ENCODE peak calls at places on chromosome X, in six cellular contexts. T is HFFc6; M is heart left ventricle; Z is NCI-H774; E is amniotic epithelial cell; R is activated CD4-positive, alpha-beta T cell treated with anti-CD3 and anti-CD28 coated beads for 24 hours. F is an unnamed sample.

GRCh38 chrX:140712413-140713173 is 3.0 kb downstream of the LINC00632 start:
- DNase-seq in T (peak; percentile 1), M (peak; percentile 58), Z (peak; percentile 0), E (peak; percentile 45), R (no peak), F (no peak)

GRCh38 chrX:39928704-39929439 is 168.9 kb downstream of the BCOR start:
- DNase-seq in T (no peak), M (no peak), Z (no peak), E (no peak), R (no peak), F (no peak)

GRCh38 chrX:130085551-130085986 is 24.7 kb downstream of the ELF4 start:
- DNase-seq in T (no peak), M (no peak), Z (no peak), E (peak; percentile 54), R (no peak), F (no peak)

GRCh38 chrX:127259742-127260141 is 440.2 kb downstream of the PRR32 start:
- DNase-seq in T (no peak), M (no peak), Z (no peak), E (no peak), R (no peak), F (no peak)

GRCh38 chrX:5898463-5898862 is 330.2 kb downstream of the NLGN4X start:
- DNase-seq in T (no peak), M (no peak), Z (no peak), E (no peak), R (no peak), F (no peak)

GRCh38 chrX:51568586-51568985 is 50.1 kb downstream of the CENPVL3 start:
- DNase-seq in T (peak; percentile 72), M (no peak), Z (no peak), E (peak; percentile 78), R (no peak), F (no peak)

GRCh38 chrX:100207331-100208024 is 202.6 kb downstream of the PCDH19 start:
- DNase-seq in T (no peak), M (no peak), Z (no peak), E (no peak), R (no peak), F (no peak)

GRCh38 chrX:155888139-155888538 is 7.0 kb downstream of the VAMP7 start:
- DNase-seq in T (peak; percentile 78), M (no peak), Z (no peak), E (peak; percentile 83), R (no peak), F (no peak)

GRCh38 chrX:83845397-83845796 is 15.5 kb upstream of the CYLC1 start:
- DNase-seq in T (no peak), M (no peak), Z (peak; percentile 1), E (peak; percentile 10), R (peak; percentile 2), F (no peak)

GRCh38 chrX:72545990-72546389 is 26.7 kb downstream of the HDAC8 start:
- DNase-seq in T (no peak), M (no peak), Z (no peak), E (no peak), R (no peak), F (no peak)

GRCh38 chrX:69096963-69097362 is 68.3 kb downstream of the PJA1 start:
- DNase-seq in T (no peak), M (no peak), Z (no peak), E (no peak), R (no peak), F (no peak)

F was measured in stimulated activated effector memory CD8-positive, alpha-beta T cell treated with anti-CD3 and anti-CD28 coated beads, Interleukin-12 subunit alpha, Interleukin-12 subunit beta, amount 100 ng/mL, for 72 hours.